ENCODE peak calls at places on chromosomes 13 and 19, in seven cellular contexts. N is uterus, B is tibial nerve, O is IMR-90, M is lower leg skin, E is esophagus squamous epithelium, L is sigmoid colon. H is an unnamed sample.

GRCh38 chr13:110904748-110905147 is 10.1 kb downstream of the ANKRD10 start:
- DNase-seq in O (no peak), B (no peak), N (no peak), E (no peak), L (no peak), M (no peak), H (no peak)

GRCh38 chr13:24038405-24038804 is 122.1 kb upstream of the SPATA13 start:
- DNase-seq in N (no peak), B (no peak), L (no peak), O (peak), E (no peak), M (no peak), H (no peak)

GRCh38 chr19:2780284-2780683 is 2.8 kb downstream of the SGTA start:
- DNase-seq in M (no peak), N (no peak), B (no peak), O (no peak), E (no peak), L (no peak), H (no peak)

GRCh38 chr13:47019977-47020376 is 123.1 kb upstream of the HTR2A start:
- DNase-seq in O (no peak), M (no peak), B (no peak), N (no peak), E (no peak), L (no peak), H (no peak)

GRCh38 chr13:84962141-84962750 is 837.0 kb downstream of the SLITRK6 start:
- DNase-seq in O (no peak), N (no peak), B (no peak), L (no peak), E (no peak), M (no peak), H (no peak)

GRCh38 chr13:75762967-75763366 is 126.8 kb downstream of the LMO7 start:
- DNase-seq in O (no peak), N (no peak), B (no peak), E (no peak), L (no peak), M (no peak), H (no peak)

GRCh38 chr19:46288896-46289588 is 7.8 kb upstream of the HIF3A start:
- DNase-seq in E (no peak), N (peak), O (peak), L (peak), B (no peak), M (no peak), H (no peak)

GRCh38 chr13:77506874-77507273 is 28.6 kb upstream of the SCEL start:
- DNase-seq in N (no peak), B (no peak), O (no peak), M (no peak), E (no peak), L (no peak), H (no peak)

GRCh38 chr13:21176982-21177284 is 475 bp downstream of the MRPL57 start:
- DNase-seq in L (no peak), B (no peak), M (no peak), N (no peak), O (no peak), E (no peak), H (no peak)

GRCh38 chr19:1970806-1971502 is 30.0 kb downstream of the CSNK1G2 start:
- DNase-seq in N (no peak), M (no peak), B (no peak), O (no peak), L (no peak), E (no peak), H (no peak)

GRCh38 chr19:48006762-48007161 is 12.3 kb downstream of the ELSPBP1 start:
- DNase-seq in O (no peak), E (no peak), B (no peak), L (no peak), M (no peak), N (no peak), H (no peak)

GRCh38 chr19:42252365-42253244 is 2.3 kb downstream of the ERF start:
- DNase-seq in L (peak), M (peak), O (peak), B (peak), E (no peak), N (peak), H (peak)

GRCh38 chr13:22235285-22235949 is 564.5 kb downstream of the FGF9 start:
- DNase-seq in M (no peak), O (peak), N (no peak), E (no peak), L (no peak), B (no peak), H (no peak)

GRCh38 chr13:27022571-27023311 is 148.9 kb downstream of the USP12 start:
- DNase-seq in B (no peak), N (no peak), E (no peak), O (peak), M (no peak), L (peak), H (no peak)

GRCh38 chr13:83881917-83882625 is at the start of gene SLITRK1:
- DNase-seq in L (no peak), E (no peak), B (no peak), M (no peak), N (no peak), O (peak), H (no peak)

GRCh38 chr13:73025212-73026012 is 33.4 kb upstream of the KLF5 start:
- DNase-seq in M (no peak), E (no peak), L (no peak), O (peak), B (no peak), N (no peak), H (no peak)

GRCh38 chr19:45733160-45733810 is at the start of gene MEIOSIN:
- DNase-seq in L (no peak), B (no peak), E (no peak), O (no peak), M (no peak), N (no peak), H (no peak)

GRCh38 chr13:78317030-78317429 is 286.3 kb downstream of the POU4F1 start:
- DNase-seq in O (no peak), B (no peak), M (no peak), E (no peak), N (no peak), L (no peak), H (no peak)

GRCh38 chr19:4730740-4731171 is 7.1 kb upstream of the DPP9 start:
- DNase-seq in L (no peak), M (no peak), O (no peak), N (no peak), B (no peak), E (no peak), H (no peak)

GRCh38 chr19:15977193-15977592 is 28.4 kb downstream of the OR10H4 start:
- DNase-seq in N (no peak), L (no peak), M (no peak), B (no peak), E (no peak), O (no peak), H (no peak)

DNA sequence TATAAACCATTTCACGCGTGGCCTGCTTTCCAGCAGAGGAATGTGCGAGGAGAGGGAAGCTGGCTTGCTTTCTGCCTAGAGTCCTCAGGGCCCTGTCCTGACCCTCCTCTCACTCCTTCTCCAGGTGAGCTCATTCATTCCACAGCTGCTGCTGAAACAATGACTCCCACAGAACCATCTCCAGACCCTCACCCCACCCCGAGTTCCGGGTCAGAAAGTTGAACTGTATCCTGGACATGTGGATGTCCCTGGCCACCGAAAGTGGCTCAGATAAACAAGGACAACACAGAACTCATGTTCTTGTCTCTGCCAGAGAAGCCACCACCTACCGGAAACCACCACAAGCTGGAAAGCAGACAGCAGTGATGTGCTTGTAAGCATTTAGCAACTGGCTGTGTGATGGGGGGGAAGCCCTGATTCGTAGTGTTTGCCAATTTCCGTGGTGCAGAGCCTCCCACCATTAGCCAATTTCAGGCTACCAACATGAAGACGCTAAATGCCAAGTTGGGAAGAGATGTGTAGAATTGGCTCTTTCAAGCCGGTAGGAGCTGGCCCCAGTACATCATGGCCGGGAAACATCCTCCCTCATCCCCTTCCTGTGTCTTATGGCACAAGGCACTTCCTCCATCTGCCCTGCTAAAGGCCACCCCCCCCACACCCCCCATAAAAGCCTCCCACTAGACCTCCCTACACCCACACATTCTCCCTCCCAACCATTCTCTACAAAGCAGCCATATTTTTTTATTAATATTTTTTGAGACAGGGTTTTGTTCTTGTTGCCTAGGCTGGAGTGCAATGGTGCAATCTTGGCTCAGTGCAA is 5.0 kb downstream of the SYCE2 start:
- DNase-seq in O (no peak), M (peak), B (no peak), E (no peak), N (no peak), L (peak), H (no peak)
- TF ChIP-seq POLR2A in O (no peak), M (no peak), B (no peak), E (no peak), N (no peak), L (no peak), H (no peak)

GRCh38 chr19:13085673-13086072 is 17.0 kb downstream of the LYL1 start:
- DNase-seq in E (no peak), L (no peak), B (no peak), O (no peak), N (no peak), M (no peak), H (no peak)

GRCh38 chr19:13086341-13086740 is 16.3 kb downstream of the LYL1 start:
- DNase-seq in M (no peak), N (no peak), O (no peak), B (no peak), L (no peak), E (no peak), H (no peak)

GRCh38 chr19:13083627-13084026 is 19.0 kb downstream of the LYL1 start:
- DNase-seq in B (no peak), N (no peak), M (no peak), O (no peak), L (no peak), E (no peak), H (no peak)

GRCh38 chr19:13082192-13083007 is 20.3 kb downstream of the LYL1 start:
- DNase-seq in E (no peak), N (peak), M (no peak), B (no peak), O (peak), L (no peak), H (peak)

GRCh38 chr19:13083008-13083404 is 19.7 kb downstream of the LYL1 start:
- DNase-seq in N (no peak), O (no peak), E (no peak), L (no peak), B (no peak), M (no peak), H (no peak)
- TF ChIP-seq POLR2A in N (no peak), O (no peak), E (no peak), L (no peak), B (no peak), M (no peak), H (no peak)

GRCh38 chr19:19296953-19297689 is 23.2 kb downstream of the SUGP1 start:
- DNase-seq in M (no peak), L (no peak), N (no peak), E (no peak), O (no peak), B (no peak), H (peak)
- TF ChIP-seq POLR2A in M (no peak), L (no peak), N (no peak), E (no peak), O (no peak), B (no peak), H (no peak)

GRCh38 chr19:54190942-54191670 is at the start of gene TSEN34:
- DNase-seq in N (peak), L (no peak), E (no peak), B (peak), M (peak), O (peak), H (peak)
- TF ChIP-seq POLR2A in N (peak), L (peak), E (peak), B (peak), M (no peak), O (no peak), H (peak)

DNA sequence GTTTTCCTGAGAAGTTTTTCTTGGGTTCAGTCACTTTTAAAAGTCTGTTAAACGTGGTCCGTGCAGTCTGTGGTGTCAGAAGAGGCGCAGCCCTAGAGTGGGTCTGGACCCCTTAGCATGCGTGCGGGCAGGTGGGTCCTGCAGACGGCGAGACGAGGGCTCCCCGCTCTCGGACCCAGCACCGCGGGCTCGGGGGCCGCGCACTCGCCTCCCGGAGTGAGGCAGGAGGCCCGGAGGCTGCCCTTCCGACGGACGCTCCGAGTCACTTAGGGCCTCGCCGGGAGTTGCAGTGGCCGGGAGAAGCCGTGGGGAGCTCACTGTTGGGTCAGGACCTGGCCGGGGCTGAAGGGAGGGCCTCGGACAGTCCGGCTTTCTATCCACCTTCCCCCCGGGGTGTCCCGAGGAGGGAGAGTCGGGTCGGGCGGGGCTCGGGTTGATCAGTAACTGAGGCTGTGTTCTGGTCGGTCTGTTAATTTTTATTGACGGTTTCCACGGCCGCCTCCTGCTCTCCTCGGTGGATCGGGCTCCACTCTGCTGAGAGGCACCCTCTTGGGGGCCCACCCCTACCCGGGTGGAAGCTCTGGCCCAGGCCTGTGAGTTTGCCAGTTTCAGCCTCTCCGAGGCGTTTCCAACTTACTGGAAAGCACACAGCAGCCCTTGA is 1.3 kb downstream of the PTBP1 start:
- DNase-seq in E (no peak), M (no peak), O (no peak), L (no peak), N (no peak), B (no peak), H (peak)
- TF ChIP-seq POLR2A in E (no peak), M (no peak), O (no peak), L (no peak), N (no peak), B (no peak), H (peak)

GRCh38 chr19:18145391-18145999 is 7.5 kb upstream of the PIK3R2 start:
- DNase-seq in O (no peak), N (no peak), L (no peak), E (no peak), M (no peak), B (no peak), H (no peak)
- TF ChIP-seq POLR2A in O (no peak), N (no peak), L (no peak), E (no peak), M (no peak), B (no peak), H (no peak)

DNA sequence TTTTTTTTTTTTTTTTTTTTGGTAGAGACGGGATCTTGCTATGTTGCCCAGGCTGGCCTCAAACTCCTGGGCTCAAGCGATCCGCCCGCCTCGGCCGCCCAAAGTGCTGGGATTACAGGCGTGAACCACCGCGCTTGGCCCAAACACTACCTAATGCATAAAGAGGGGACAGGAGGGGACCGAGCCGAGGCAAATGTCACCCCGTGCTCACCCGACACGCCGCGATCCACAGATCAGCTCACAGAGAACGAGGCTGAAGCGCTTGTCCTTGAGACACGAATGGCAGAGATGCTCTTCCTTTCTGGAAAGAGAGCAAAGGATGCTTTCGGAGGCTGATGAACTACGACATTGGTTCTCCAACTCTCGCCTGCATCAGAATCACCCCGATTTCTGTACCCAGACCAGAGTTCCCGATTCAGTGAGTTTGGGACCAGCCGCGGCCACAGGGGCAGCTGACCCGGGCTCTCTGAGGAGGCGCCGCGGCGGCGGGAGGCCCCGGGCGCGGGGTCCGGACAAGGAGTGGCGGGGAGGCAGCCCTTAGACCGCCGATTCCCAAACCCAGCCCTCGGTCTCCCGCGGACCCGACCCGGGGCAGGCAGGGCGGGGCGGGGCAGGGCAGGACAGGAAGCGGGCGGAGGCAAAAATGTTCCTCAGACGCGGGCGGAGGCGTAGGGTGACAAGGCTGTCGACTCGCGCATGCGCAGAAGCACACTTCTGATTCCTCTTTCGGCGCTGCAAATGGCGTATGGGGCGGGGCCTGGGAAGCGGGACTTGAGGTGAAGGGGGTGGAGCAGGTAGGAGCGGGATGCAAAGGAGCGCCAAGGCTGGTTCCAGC is at the start of gene ZNF699:
- DNase-seq in E (peak), L (peak), N (peak), B (peak), O (peak), M (peak), H (peak)
- TF ChIP-seq POLR2A in E (peak), L (peak), N (peak), B (peak), O (peak), M (no peak), H (peak)

GRCh38 chr19:10764340-10764894 is 46.5 kb downstream of the DNM2 start:
- DNase-seq in B (no peak), M (no peak), N (no peak), L (no peak), O (no peak), E (no peak), H (peak)

GRCh38 chr19:10763828-10764339 is 46.0 kb downstream of the DNM2 start:
- DNase-seq in E (no peak), N (no peak), B (no peak), M (no peak), L (no peak), O (no peak), H (no peak)

GRCh38 chr19:10761443-10762242 is 43.8 kb downstream of the DNM2 start:
- DNase-seq in O (no peak), M (no peak), N (no peak), L (no peak), B (no peak), E (no peak), H (no peak)

GRCh38 chr19:10762656-10763055 is 44.8 kb downstream of the DNM2 start:
- DNase-seq in N (no peak), E (no peak), O (no peak), B (no peak), L (no peak), M (no peak), H (no peak)

DNA sequence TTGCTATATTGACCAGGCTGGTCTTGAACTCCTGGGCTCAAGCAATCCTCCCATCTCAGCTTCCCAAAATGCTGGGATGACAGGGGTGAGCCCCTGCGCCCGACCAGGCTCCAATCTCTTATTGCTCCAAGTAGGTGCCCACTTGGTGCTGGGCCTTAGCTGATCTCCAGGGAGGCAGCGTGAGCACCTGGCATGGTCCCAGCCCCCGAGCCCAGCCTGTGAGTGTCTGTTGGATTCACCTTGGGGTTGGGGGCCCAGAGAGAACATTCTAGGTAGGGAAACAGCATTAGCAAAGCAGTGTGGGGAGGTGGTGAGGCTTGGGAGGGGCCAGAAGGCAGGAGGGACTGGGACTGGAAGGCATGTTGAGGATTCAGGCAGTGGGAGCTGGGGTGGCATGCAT is 45.5 kb downstream of the DNM2 start:
- DNase-seq in O (no peak), E (no peak), L (no peak), N (no peak), M (no peak), B (no peak), H (no peak)
- TF ChIP-seq POLR2A in O (no peak), E (no peak), L (no peak), N (no peak), M (no peak), B (no peak), H (no peak)

H was measured in right lobe of liver.